ENCODE peak calls at places on chromosomes 4 and X, in ten cellular contexts. W is right lobe of liver, I is ovary, S is stomach, K is tibial nerve, P is transverse colon, Z is prostate gland, Y is Peyer's patch, L is heart left ventricle, X is esophagus squamous epithelium. D is an unnamed sample.

GRCh38 chr4:166277406-166277805 is 404.4 kb downstream of the TLL1 start:
- DNase-seq in Z (no peak), I (no peak), W (no peak), X (no peak), L (no peak), S (no peak), K (no peak), P (no peak), Y (no peak), D (no peak)

GRCh38 chr4:76601791-76602190 is 166.8 kb downstream of the SHROOM3 start:
- DNase-seq in L (no peak), W (no peak), Y (no peak), P (no peak), Z (no peak), I (no peak), K (no peak), S (no peak), X (no peak), D (no peak)

GRCh38 chr4:159390648-159391047 is 287.8 kb downstream of the RAPGEF2 start:
- DNase-seq in L (no peak), I (no peak), K (no peak), X (no peak), Y (no peak), P (no peak), S (no peak), W (no peak), Z (peak; percentile 16), D (no peak)

GRCh38 chr4:26058537-26058936 is 144.5 kb downstream of the SMIM20 start:
- DNase-seq in W (no peak), L (no peak), S (peak; percentile 58), K (no peak), Z (peak; percentile 49), I (no peak), P (no peak), X (no peak), Y (no peak), D (no peak)

GRCh38 chr4:39339968-39340367 is 26.2 kb downstream of the RFC1 start:
- DNase-seq in K (no peak), S (no peak), Z (no peak), W (no peak), I (no peak), X (no peak), Y (no peak), P (no peak), L (no peak), D (no peak)

GRCh38 chr4:70583952-70584834 is 7.9 kb upstream of the AMBN start:
- DNase-seq in K (no peak), X (no peak), Y (no peak), Z (no peak), S (peak; percentile 39), L (no peak), I (no peak), W (no peak), P (no peak), D (no peak)

GRCh38 chrX:121479406-121479805 is 432.0 kb downstream of the GLUD2 start:
- DNase-seq in P (no peak), K (no peak), W (no peak), I (no peak), S (no peak), Y (no peak), Z (no peak), L (no peak), X (no peak), D (no peak)

GRCh38 chrX:1316527-1316926 is 20.1 kb upstream of the IL3RA start:
- DNase-seq in W (peak; percentile 65), Z (no peak), K (peak; percentile 63), X (peak; percentile 10), S (peak; percentile 36), P (peak; percentile 40), I (no peak), Y (no peak), L (peak; percentile 64), D (no peak)

GRCh38 chr4:73729534-73730165 is 10.7 kb upstream of the CXCL8 start:
- DNase-seq in K (peak; percentile 81), Z (peak; percentile 62), W (peak; percentile 49), P (peak; percentile 67), L (peak; percentile 46), S (peak; percentile 70), X (no peak), I (peak; percentile 46), Y (no peak), D (peak; percentile 48)

GRCh38 chrX:46803140-46803539 is 33.7 kb upstream of the RP2 start:
- DNase-seq in Z (no peak), Y (no peak), S (no peak), L (no peak), X (no peak), K (no peak), P (no peak), W (no peak), I (no peak), D (no peak)

GRCh38 chr4:37879365-37879764 is 11.5 kb upstream of the TBC1D1 start:
- DNase-seq in W (no peak), Z (no peak), X (no peak), Y (no peak), L (no peak), P (no peak), K (no peak), S (no peak), I (no peak), D (no peak)

GRCh38 chr4:170270628-170271027 is 180.9 kb upstream of the AADAT start:
- DNase-seq in L (no peak), Z (no peak), P (no peak), S (no peak), Y (no peak), X (no peak), K (no peak), I (no peak), W (no peak), D (no peak)

GRCh38 chr4:3607690-3608514 is 75.7 kb upstream of the LRPAP1 start:
- DNase-seq in P (no peak), Y (peak; percentile 35), X (no peak), K (no peak), L (no peak), I (peak; percentile 63), Z (no peak), W (no peak), S (no peak), D (no peak)

GRCh38 chrX:103330601-103331397 is 760 bp downstream of the TCEAL7 start:
- DNase-seq in S (no peak), X (no peak), K (no peak), Z (no peak), L (no peak), I (no peak), P (no peak), W (no peak), Y (no peak), D (no peak)

GRCh38 chr4:4574792-4575191 is 32.9 kb upstream of the STX18 start:
- DNase-seq in L (peak; percentile 54), Z (peak; percentile 68), P (peak; percentile 47), X (peak; percentile 3), I (peak; percentile 50), Y (peak; percentile 69), K (peak; percentile 73), W (peak; percentile 63), S (no peak), D (peak; percentile 68)

GRCh38 chr4:78880874-78881492 is 58.3 kb downstream of the PAQR3 start:
- DNase-seq in K (no peak), X (no peak), S (no peak), W (no peak), L (no peak), Y (no peak), I (no peak), Z (no peak), P (no peak), D (no peak)

GRCh38 chrX:57677132-57677858 is 2.8 kb downstream of the NLRP2B start:
- DNase-seq in W (no peak), P (no peak), K (no peak), Z (no peak), L (no peak), S (no peak), Y (no peak), I (no peak), X (no peak), D (no peak)

GRCh38 chr4:37890501-37891220 is at the start of gene TBC1D1:
- DNase-seq in X (peak; percentile 4), Z (peak; percentile 74), Y (peak; percentile 76), L (peak; percentile 78), W (peak; percentile 82), P (peak; percentile 81), K (peak; percentile 23), I (peak; percentile 66), S (peak; percentile 75), D (peak; percentile 63)

GRCh38 chrX:14501312-14501711 is 28.0 kb upstream of the GLRA2 start:
- DNase-seq in Y (no peak), P (no peak), I (peak; percentile 47), S (peak; percentile 29), Z (peak; percentile 21), L (peak; percentile 13), K (no peak), X (no peak), W (no peak), D (peak; percentile 21)

GRCh38 chr4:30743897-30744296 is 23.7 kb downstream of the PCDH7 start:
- DNase-seq in Y (no peak), S (no peak), I (no peak), L (no peak), P (no peak), X (no peak), K (no peak), Z (no peak), W (no peak), D (no peak)
- H3K27ac ChIP-seq in Y (no peak overlapping the region), S (no peak overlapping the region), I (no peak overlapping the region), L (no peak overlapping the region), P (no peak overlapping the region), X (no peak overlapping the region), K (no peak overlapping the region), Z (no peak overlapping the region), W (no peak overlapping the region), D (no peak overlapping the region)

GRCh38 chrX:151954730-151955129 is 19.7 kb downstream of the GABRE start:
- DNase-seq in Z (no peak), S (no peak), X (no peak), Y (no peak), L (no peak), P (no peak), W (no peak), I (no peak), K (no peak), D (no peak)
- H3K9me3 ChIP-seq in Z (no peaks in the 10 kb centered on the region), S (no peaks in the 10 kb centered on the region), X (no peaks in the 10 kb centered on the region), Y (no peaks in the 10 kb centered on the region), L (no peaks in the 10 kb centered on the region), P (no peaks in the 10 kb centered on the region), W (no peaks in the 10 kb centered on the region), I (no peaks in the 10 kb centered on the region), K (no peaks in the 10 kb centered on the region), D (no peaks in the 10 kb centered on the region)

GRCh38 chrX:18886344-18887161 is 97.4 kb downstream of the PHKA2 start:
- DNase-seq in L (peak; percentile 77), Y (peak; percentile 81), X (no peak), Z (peak; percentile 83), S (peak; percentile 68), I (peak; percentile 78), W (peak; percentile 71), P (peak; percentile 81), K (peak; percentile 51), D (peak; percentile 78)
- TF ChIP-seq POLR2A in L (peak; percentile 27), Y (peak; percentile 29), X (no peak), Z (peak; percentile 27), S (no peak), I (no peak), W (peak; percentile 36), P (peak; percentile 50), K (peak; percentile 23), D (no peak)

DNA sequence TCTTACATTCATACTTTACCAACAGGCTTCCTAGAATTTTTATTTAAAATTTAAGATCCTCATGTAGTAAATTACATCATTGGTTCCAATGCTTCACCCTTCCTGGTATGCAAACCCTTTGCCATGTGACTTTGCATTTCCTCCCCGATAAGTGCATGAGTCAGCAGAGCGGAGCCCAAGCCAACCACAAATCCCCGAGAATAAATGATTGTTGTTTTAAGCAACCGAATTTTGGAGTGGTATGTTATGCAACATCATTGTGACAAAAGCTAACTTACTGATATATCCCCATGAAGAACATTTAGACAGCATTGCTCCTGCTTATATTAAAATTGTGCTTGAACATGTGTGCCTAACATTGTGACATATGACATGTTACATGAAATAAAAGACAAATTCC is 199.4 kb upstream of the DDX53 start:
- DNase-seq in Y (no peak), L (peak; percentile 4), W (no peak), I (no peak), P (no peak), Z (no peak), K (peak; percentile 4), X (no peak), S (no peak), D (peak; percentile 12)
- H3K27ac ChIP-seq in Y (no peak overlapping the region), L (no peak overlapping the region), W (no peak overlapping the region), I (no peak overlapping the region), P (no peak overlapping the region), Z (no peak overlapping the region), K (no peak overlapping the region), X (no peak overlapping the region), S (no peak overlapping the region), D (no peak overlapping the region)

D was measured in uterus.